ENCODE peak calls at places on chromosomes 2 and 18, in nine cellular contexts. C, J, U, P, B, R, O, G and N are unnamed samples.

GRCh38 chr18:36811955-36812354 is 16.8 kb downstream of the TPGS2 start:
- DNase-seq in C (no peak), J (no peak), U (no peak), P (no peak), B (no peak), R (no peak), O (no peak), G (no peak), N (no peak)

GRCh38 chr2:120678251-120678650 is 57.4 kb upstream of the GLI2 start:
- DNase-seq in C (no peak), J (no peak), U (no peak), P (no peak), B (no peak), R (no peak), O (no peak), G (no peak), N (no peak)

GRCh38 chr2:88517759-88518201 is 65.3 kb upstream of the FOXI3 start:
- DNase-seq in C (no peak), J (no peak), U (no peak), P (no peak), B (no peak), R (no peak), O (no peak), G (no peak), N (no peak)

GRCh38 chr2:71934595-71935263 is 212.9 kb downstream of the CYP26B1 start:
- DNase-seq in C (no peak), J (no peak), U (no peak), P (no peak), B (no peak), R (peak), O (no peak), G (no peak), N (no peak)

GRCh38 chr2:220743203-220743602 is 828.9 kb downstream of the EPHA4 start:
- DNase-seq in C (no peak), J (no peak), U (no peak), P (no peak), B (no peak), R (no peak), O (no peak), G (no peak), N (no peak)

GRCh38 chr2:28705743-28706142 is 45.9 kb upstream of the PPP1CB start:
- DNase-seq in C (no peak), J (no peak), U (no peak), P (no peak), B (no peak), R (no peak), O (no peak), G (no peak), N (no peak)

GRCh38 chr2:219475697-219476604 is 22.7 kb upstream of the GMPPA start:
- DNase-seq in C (no peak), J (peak), U (peak), P (no peak), B (peak), R (peak), O (peak), G (peak), N (peak)

GRCh38 chr2:186780701-186781316 is 68.2 kb downstream of the ZSWIM2 start:
- DNase-seq in C (no peak), J (no peak), U (no peak), P (no peak), B (no peak), R (peak), O (peak), G (peak), N (peak)

GRCh38 chr2:190655113-190655512 is 6.2 kb downstream of the NAB1 start:
- DNase-seq in C (no peak), J (no peak), U (no peak), P (no peak), B (no peak), R (no peak), O (no peak), G (peak), N (peak)

GRCh38 chr2:232458661-232459418 is 2.9 kb downstream of the ALPI start:
- DNase-seq in C (no peak), J (no peak), U (no peak), P (no peak), B (no peak), R (no peak), O (no peak), G (no peak), N (no peak)

GRCh38 chr2:55809875-55810620 is 113.5 kb downstream of the EFEMP1 start:
- DNase-seq in C (no peak), J (no peak), U (no peak), P (no peak), B (no peak), R (no peak), O (no peak), G (no peak), N (no peak)

GRCh38 chr2:217929757-217930707 is 72.8 kb downstream of the TNS1 start:
- DNase-seq in C (no peak), J (no peak), U (no peak), P (no peak), B (no peak), R (no peak), O (no peak), G (no peak), N (no peak)

GRCh38 chr18:59142274-59142673 is 2.6 kb downstream of the SEC11C start:
- DNase-seq in C (no peak), J (no peak), U (no peak), P (no peak), B (no peak), R (no peak), O (peak), G (no peak), N (no peak)

GRCh38 chr2:97974471-97974870 is 21.3 kb downstream of the TMEM131 start:
- DNase-seq in C (no peak), J (no peak), U (no peak), P (no peak), B (no peak), R (no peak), O (no peak), G (no peak), N (no peak)

GRCh38 chr2:233462202-233462785 is 104.3 kb downstream of the USP40 start:
- DNase-seq in C (no peak), J (no peak), U (no peak), P (no peak), B (no peak), R (no peak), O (no peak), G (no peak), N (peak)

GRCh38 chr18:24659837-24660720 is 199.6 kb downstream of the HRH4 start:
- DNase-seq in C (peak), J (peak), U (no peak), P (no peak), B (no peak), R (no peak), O (peak), G (no peak), N (no peak)

GRCh38 chr18:11392292-11392691 is 217.1 kb upstream of the SLC35G4 start:
- DNase-seq in C (no peak), J (no peak), U (no peak), P (no peak), B (no peak), R (peak), O (no peak), G (no peak), N (no peak)

GRCh38 chr2:76050196-76050595 is 339.5 kb upstream of the GCFC2 start:
- DNase-seq in C (no peak), J (no peak), U (no peak), P (no peak), B (no peak), R (no peak), O (no peak), G (no peak), N (no peak)

GRCh38 chr18:67010916-67011315 is 407.0 kb upstream of the CDH19 start:
- DNase-seq in C (no peak), J (no peak), U (no peak), P (no peak), B (no peak), R (no peak), O (no peak), G (no peak), N (no peak)

GRCh38 chr2:230600881-230601280 is 111.8 kb upstream of the CAB39 start:
- DNase-seq in C (no peak), J (no peak), U (no peak), P (no peak), B (no peak), R (no peak), O (peak), G (no peak), N (no peak)

GRCh38 chr18:50169149-50169548 is 25.8 kb downstream of the MYO5B start:
- DNase-seq in C (no peak), J (no peak), U (no peak), P (no peak), B (no peak), R (no peak), O (no peak), G (no peak), N (no peak)

GRCh38 chr2:128457716-128458115 is 139.0 kb upstream of the HS6ST1 start:
- DNase-seq in C (no peak), J (no peak), U (no peak), P (no peak), B (no peak), R (no peak), O (no peak), G (no peak), N (no peak)

GRCh38 chr2:21333694-21334093 is 209.9 kb downstream of the TDRD15 start:
- DNase-seq in C (no peak), J (no peak), U (no peak), P (no peak), B (no peak), R (no peak), O (no peak), G (no peak), N (no peak)

GRCh38 chr18:79524181-79525078 is 128.7 kb downstream of the NFATC1 start:
- DNase-seq in C (no peak), J (peak), U (peak), P (no peak), B (no peak), R (no peak), O (peak), G (no peak), N (no peak)

GRCh38 chr18:13488281-13488929 is 238.0 kb downstream of the FAM210A start:
- DNase-seq in C (no peak), J (no peak), U (no peak), P (no peak), B (no peak), R (no peak), O (no peak), G (no peak), N (no peak)

GRCh38 chr2:9152975-9153402 is 53.6 kb upstream of the ASAP2 start:
- DNase-seq in C (no peak), J (no peak), U (no peak), P (no peak), B (no peak), R (peak), O (no peak), G (no peak), N (no peak)